ENCODE peak calls at places on chromosome 7, in nine cellular contexts. V is omental fat pad; O is bronchial epithelial cell; U is activated CD8-positive, alpha-beta memory T cell treated with anti-CD3 and anti-CD28 coated beads for 1 hour; W is AG09319; Y is stimulated activated CD8-positive, alpha-beta memory T cell treated with anti-CD3 and anti-CD28 coated beads, Interleukin-4, amount 100 ng/mL, for 1 hour; P is transverse colon; G is GDM1; L is stimulated activated CD4-positive, alpha-beta T cell treated with anti-CD3 and anti-CD28 coated beads, Interleukin-1b, Interleukin-23, amount 100 ng/mL, for 24 hours. A is an unnamed sample.

GRCh38 chr7:96319444-96319843 is 2.5 kb downstream of the SLC25A13 start:
- DNase-seq in V (no peak), O (no peak), U (no peak), W (no peak), Y (no peak), P (no peak), G (no peak), L (no peak), A (no peak)

GRCh38 chr7:55690-56248 is 136.6 kb upstream of the FAM20C start:
- DNase-seq in V (no peak), O (no peak), U (no peak), W (no peak), Y (no peak), P (no peak), G (no peak), L (no peak), A (no peak)

GRCh38 chr7:73899731-73900142 is 38.8 kb downstream of the TMEM270 start:
- DNase-seq in V (no peak), O (no peak), U (no peak), W (peak), Y (no peak), P (peak), G (no peak), L (no peak), A (peak)

GRCh38 chr7:22220947-22221346 is 136.0 kb downstream of the RAPGEF5 start:
- DNase-seq in V (no peak), O (no peak), U (no peak), W (no peak), Y (no peak), P (no peak), G (no peak), L (no peak), A (no peak)

GRCh38 chr7:149850716-149851115 is 12.5 kb downstream of the ZNF862 start:
- DNase-seq in V (no peak), O (no peak), U (no peak), W (no peak), Y (no peak), P (no peak), G (no peak), L (no peak), A (no peak)

GRCh38 chr7:94266278-94266677 is 128.4 kb upstream of the COL1A2 start:
- DNase-seq in V (no peak), O (peak), U (no peak), W (peak), Y (no peak), P (no peak), G (no peak), L (no peak), A (peak)

GRCh38 chr7:30473393-30473775 is 5.2 kb downstream of the NOD1 start:
- DNase-seq in V (no peak), O (no peak), U (no peak), W (no peak), Y (no peak), P (no peak), G (no peak), L (no peak), A (no peak)

GRCh38 chr7:79529896-79530235 is 76.4 kb upstream of the MAGI2 start:
- DNase-seq in V (no peak), O (peak), U (no peak), W (no peak), Y (no peak), P (no peak), G (no peak), L (no peak), A (no peak)

GRCh38 chr7:110003827-110004226 is 1087.1 kb upstream of the LRRN3 start:
- DNase-seq in V (no peak), O (peak), U (no peak), W (no peak), Y (no peak), P (no peak), G (no peak), L (no peak), A (no peak)